ENCODE peak calls at places on chromosome 21, in seven cellular contexts. Z is HS-27A, J is endodermal cell, F is neural crest cell, U is EH, V is bronchial epithelial cell, G is neuronal stem cell. T is an unnamed sample.
A peak's percentile ranks its signal among the peaks of the same experiment; 100 is the strongest.

GRCh38 chr21:31273278-31273677 is 70.8 kb downstream of the TIAM1 start:
- DNase-seq in Z (no peak), J (no peak), F (no peak), U (no peak), V (peak; percentile 24), G (no peak), T (no peak)

GRCh38 chr21:35587841-35588390 is 472.4 kb downstream of the SETD4 start:
- DNase-seq in Z (no peak), J (no peak), F (no peak), U (peak; percentile 35), V (no peak), G (no peak), T (no peak)

GRCh38 chr21:38471766-38472165 is 26.5 kb downstream of the ERG start:
- DNase-seq in Z (no peak), J (no peak), F (no peak), U (no peak), V (peak; percentile 47), G (no peak), T (no peak)

GRCh38 chr21:33300701-33301631 is 23.8 kb upstream of the IFNAR1 start:
- DNase-seq in Z (no peak), J (no peak), F (no peak), U (peak; percentile 22), V (no peak), G (no peak), T (no peak)

GRCh38 chr21:32806810-32807386 is 35.3 kb upstream of the PAXBP1 start:
- DNase-seq in Z (no peak), J (no peak), F (no peak), U (no peak), V (no peak), G (no peak), T (no peak)

GRCh38 chr21:16154961-16155360 is 425.2 kb downstream of the USP25 start:
- DNase-seq in Z (no peak), J (peak; percentile 46), F (no peak), U (no peak), V (no peak), G (no peak), T (no peak)

GRCh38 chr21:26405735-26406361 is 167.2 kb downstream of the CYYR1 start:
- DNase-seq in Z (peak; percentile 62), J (peak; percentile 60), F (no peak), U (peak; percentile 91), V (peak; percentile 92), G (no peak), T (no peak)

GRCh38 chr21:42220138-42220701 is 1.3 kb downstream of the ABCG1 start:
- DNase-seq in Z (no peak), J (peak; percentile 84), F (peak; percentile 45), U (peak; percentile 51), V (peak; percentile 91), G (peak; percentile 46), T (peak; percentile 92)

GRCh38 chr21:46048926-46049889 is 48.7 kb upstream of the COL6A2 start:
- DNase-seq in Z (peak; percentile 84), J (no peak), F (no peak), U (peak; percentile 100), V (no peak), G (no peak), T (peak; percentile 84)

GRCh38 chr21:40680311-40680710 is 166.6 kb downstream of the DSCAM start:
- DNase-seq in Z (no peak), J (no peak), F (no peak), U (no peak), V (no peak), G (no peak), T (no peak)

GRCh38 chr21:42209801-42210479 is 9.0 kb upstream of the ABCG1 start:
- DNase-seq in Z (no peak), J (peak; percentile 31), F (no peak), U (peak; percentile 6), V (peak; percentile 71), G (no peak), T (no peak)

GRCh38 chr21:31921079-31921478 is 48.3 kb downstream of the HUNK start:
- DNase-seq in Z (no peak), J (no peak), F (no peak), U (peak; percentile 66), V (peak; percentile 37), G (no peak), T (no peak)

GRCh38 chr21:31107871-31108270 is 69.6 kb upstream of the KRTAP19-8 start:
- DNase-seq in Z (no peak), J (no peak), F (no peak), U (no peak), V (no peak), G (no peak), T (no peak)

GRCh38 chr21:39804264-39804663 is 59.3 kb downstream of the IGSF5 start:
- DNase-seq in Z (no peak), J (no peak), F (no peak), U (no peak), V (no peak), G (no peak), T (no peak)

GRCh38 chr21:41899431-41900202 is 20.5 kb upstream of the PRDM15 start:
- DNase-seq in Z (no peak), J (no peak), F (no peak), U (no peak), V (no peak), G (no peak), T (no peak)